ENCODE peak calls at places on chromosomes 3 and 15, in nine cellular contexts. O is RCC 7860; A is stimulated activated CD4-positive, alpha-beta T cell treated with anti-CD3 and anti-CD28 coated beads, Interleukin-2, amount 100 ng/mL, for 24 hours; H is fibroblast of mammary gland; X is CD4-positive, CD25-positive, alpha-beta regulatory T cell; P is neural crest cell; C is midbrain; U is coronary artery; G is type B pancreatic cell. D is an unnamed sample.

GRCh38 chr3:186365202-186365974 is 3.4 kb upstream of the DGKG start:
- DNase-seq in H (peak), X (no peak), P (no peak), U (peak), C (peak), O (no peak), G (no peak), A (no peak), D (no peak)

GRCh38 chr15:70505411-70505919 is 257.9 kb downstream of the UACA start:
- DNase-seq in C (no peak), G (no peak), P (no peak), X (no peak), H (peak), A (no peak), O (peak), U (no peak), D (no peak)

GRCh38 chr3:56254261-56254660 is 214.0 kb downstream of the ERC2 start:
- DNase-seq in O (no peak), A (no peak), C (no peak), G (no peak), H (no peak), P (no peak), U (no peak), X (no peak), D (no peak)

GRCh38 chr15:97986781-97987180 is 26.3 kb downstream of the ARRDC4 start:
- DNase-seq in C (no peak), U (no peak), H (no peak), P (no peak), A (no peak), G (no peak), X (no peak), O (no peak), D (no peak)

GRCh38 chr3:133881492-133881891 is 14.2 kb downstream of the RAB6B start:
- DNase-seq in C (no peak), X (no peak), U (no peak), H (no peak), P (no peak), A (no peak), O (no peak), G (no peak), D (no peak)

GRCh38 chr3:88617283-88617682 is 467.5 kb downstream of the C3orf38 start:
- DNase-seq in C (no peak), P (no peak), U (no peak), G (no peak), H (no peak), O (no peak), X (no peak), A (no peak), D (no peak)

GRCh38 chr3:195752538-195753331 is 32.0 kb downstream of the MUC20 start:
- DNase-seq in P (no peak), A (no peak), C (no peak), X (no peak), G (no peak), H (no peak), U (no peak), O (no peak), D (no peak)

GRCh38 chr15:61228025-61228901 is 839 bp downstream of the RORA start:
- DNase-seq in C (no peak), G (no peak), P (peak), H (peak), X (no peak), O (no peak), A (no peak), U (no peak), D (no peak)

GRCh38 chr3:44318929-44319328 is 19.6 kb upstream of the TCAIM start:
- DNase-seq in G (no peak), C (no peak), U (no peak), A (no peak), P (no peak), X (no peak), O (no peak), H (no peak), D (no peak)

GRCh38 chr3:37054370-37054769 is 61.1 kb downstream of the MLH1 start:
- DNase-seq in A (no peak), O (peak), H (peak), U (no peak), C (no peak), P (no peak), G (no peak), X (peak), D (no peak)

GRCh38 chr3:184726497-184726896 is 14.6 kb upstream of the MAGEF1 start:
- DNase-seq in C (no peak), U (no peak), G (peak), H (no peak), X (no peak), O (no peak), P (no peak), A (no peak), D (no peak)

GRCh38 chr3:57646723-57647122 is 46.2 kb downstream of the DENND6A start:
- DNase-seq in U (no peak), O (no peak), G (no peak), C (no peak), X (no peak), A (no peak), P (no peak), H (peak), D (no peak)

GRCh38 chr15:51401872-51402517 is 60.5 kb downstream of the GLDN start:
- DNase-seq in U (no peak), P (peak), G (no peak), H (peak), O (no peak), X (no peak), C (peak), A (no peak), D (no peak)

GRCh38 chr3:170418422-170419300 is at the start of gene CLDN11:
- DNase-seq in H (peak), P (no peak), G (no peak), U (no peak), A (no peak), O (no peak), C (peak), X (no peak), D (no peak)

GRCh38 chr3:35200056-35200455 is 439.3 kb upstream of the ARPP21 start:
- DNase-seq in P (no peak), H (no peak), A (no peak), G (no peak), O (peak), U (no peak), C (no peak), X (no peak), D (no peak)

GRCh38 chr3:99875925-99876781 is 58.5 kb downstream of the CMSS1 start:
- DNase-seq in H (peak), O (peak), X (peak), C (peak), U (peak), P (peak), A (peak), G (peak), D (no peak)

GRCh38 chr3:188861847-188862740 is 309.7 kb upstream of the TPRG1 start:
- DNase-seq in X (no peak), O (peak), U (no peak), C (no peak), P (no peak), G (no peak), A (no peak), H (peak), D (no peak)

GRCh38 chr15:80275946-80276345 is 23.9 kb upstream of the CTXND1 start:
- DNase-seq in C (no peak), G (no peak), U (no peak), A (no peak), H (peak), P (no peak), X (no peak), O (no peak), D (no peak)

GRCh38 chr3:57675530-57675929 is 17.3 kb downstream of the DENND6A start:
- DNase-seq in X (no peak), U (no peak), G (no peak), O (peak), P (no peak), A (no peak), H (no peak), C (no peak), D (no peak)

GRCh38 chr15:80530737-80531365 is 126.7 kb downstream of the ARNT2 start:
- DNase-seq in P (no peak), U (no peak), H (peak), X (no peak), A (no peak), G (no peak), C (no peak), O (no peak), D (no peak)

GRCh38 chr3:37619568-37619967 is 242.1 kb upstream of the CTDSPL start:
- DNase-seq in P (no peak), X (no peak), A (no peak), H (no peak), O (no peak), U (peak), G (no peak), C (no peak), D (no peak)

GRCh38 chr3:25293736-25294135 is 134.3 kb upstream of the RARB start:
- DNase-seq in X (no peak), H (peak), U (no peak), C (no peak), G (no peak), A (no peak), O (no peak), P (no peak), D (no peak)

GRCh38 chr3:62567097-62568021 is 194.0 kb upstream of the FEZF2 start:
- DNase-seq in C (no peak), G (no peak), U (no peak), P (no peak), X (peak), H (peak), O (no peak), A (no peak), D (no peak)

GRCh38 chr3:172437713-172438112 is 10.5 kb downstream of the GHSR start:
- DNase-seq in G (no peak), A (no peak), H (no peak), C (no peak), U (no peak), O (no peak), P (no peak), X (no peak), D (no peak)

GRCh38 chr15:67579967-67580366 is 37.5 kb downstream of the MAP2K5 start:
- DNase-seq in G (no peak), O (no peak), A (no peak), P (no peak), H (no peak), X (no peak), C (no peak), U (no peak), D (no peak)

GRCh38 chr3:143105170-143105569 is 14.4 kb upstream of the CHST2 start:
- DNase-seq in P (no peak), X (no peak), C (no peak), H (no peak), U (no peak), A (no peak), O (no peak), G (no peak), D (no peak)

GRCh38 chr15:56616551-56616950 is 116.8 kb downstream of the ZNF280D start:
- DNase-seq in A (no peak), C (no peak), H (no peak), O (no peak), U (no peak), X (no peak), P (no peak), G (no peak), D (no peak)

GRCh38 chr3:49966233-49966942 is 26.4 kb downstream of the RBM6 start:
- DNase-seq in P (no peak), X (no peak), O (peak), G (peak), C (no peak), U (no peak), H (peak), A (no peak), D (no peak)

GRCh38 chr15:93152264-93152884 is 63.4 kb upstream of the RGMA start:
- DNase-seq in C (no peak), O (no peak), P (no peak), U (no peak), G (no peak), X (no peak), H (no peak), A (no peak), D (no peak)

GRCh38 chr3:4722103-4722502 is 229.0 kb downstream of the ITPR1 start:
- DNase-seq in A (no peak), C (peak), H (peak), P (no peak), U (no peak), G (no peak), X (peak), O (peak), D (peak)

GRCh38 chr3:59143447-59143846 is 93.6 kb upstream of the CFAP20DC start:
- DNase-seq in A (no peak), G (no peak), X (peak), C (no peak), O (no peak), U (no peak), H (no peak), P (no peak), D (no peak)

GRCh38 chr3:101163554-101163953 is 156.8 kb downstream of the IMPG2 start:
- DNase-seq in P (no peak), H (no peak), X (no peak), C (no peak), O (no peak), U (no peak), G (no peak), A (no peak), D (no peak)

GRCh38 chr15:29556385-29556784 is 265.9 kb downstream of the TJP1 start:
- DNase-seq in G (no peak), A (no peak), X (no peak), O (no peak), U (no peak), P (no peak), H (peak), C (no peak), D (no peak)

GRCh38 chr15:88401972-88402656 is 65.1 kb downstream of the MRPL46 start:
- DNase-seq in G (no peak), C (no peak), U (no peak), X (peak), O (no peak), H (no peak), A (no peak), P (no peak), D (no peak)

GRCh38 chr3:189278211-189278610 is 106.4 kb downstream of the TPRG1 start:
- DNase-seq in A (no peak), U (no peak), H (no peak), C (no peak), G (no peak), X (no peak), P (no peak), O (no peak), D (no peak)

GRCh38 chr3:142467738-142468137 is 19.9 kb upstream of the XRN1 start:
- DNase-seq in C (no peak), O (no peak), X (no peak), U (no peak), P (no peak), H (no peak), A (no peak), G (no peak), D (no peak)

GRCh38 chr3:23859012-23859743 is 53.4 kb downstream of the UBE2E1 start:
- DNase-seq in O (no peak), P (no peak), U (no peak), G (no peak), C (peak), H (peak), A (no peak), X (no peak), D (no peak)

GRCh38 chr3:151305081-151305777 is 11.4 kb downstream of the GPR87 start:
- DNase-seq in X (peak), A (peak), P (no peak), U (no peak), H (peak), O (peak), G (no peak), C (peak), D (no peak)

GRCh38 chr15:39191871-39192281 is 389.0 kb upstream of the THBS1 start:
- DNase-seq in G (no peak), P (no peak), X (no peak), C (no peak), H (no peak), A (no peak), U (no peak), O (peak), D (no peak)

GRCh38 chr3:34212671-34213070 is 414.2 kb downstream of the PDCD6IP start:
- DNase-seq in P (no peak), H (peak), O (no peak), G (no peak), U (no peak), C (peak), X (no peak), A (no peak), D (no peak)

D was measured in SHP77 treated with DMSO at 0.1 percent for 48 hours.